ENCODE peak calls at places on chromosome 11, in five cellular contexts. One of them, this sample, is unnamed.

GRCh38 chr11:8080674-8081590 is at the start of gene TUB:
- DNase-seq in endothelial cell: peak
- DNase-seq in HuH-7.5: peak
- DNase-seq in AG08395: peak
- DNase-seq in HEK293T: peak
- DNase-seq in this sample: no peak

GRCh38 chr11:8025123-8025522 is 38.0 kb downstream of the EIF3F start:
- DNase-seq in endothelial cell: no peak
- DNase-seq in HuH-7.5: no peak
- DNase-seq in AG08395: no peak
- DNase-seq in HEK293T: no peak
- DNase-seq in this sample: no peak

GRCh38 chr11:130802567-130802966 is 113.7 kb downstream of the SNX19 start:
- DNase-seq in endothelial cell: no peak
- DNase-seq in HuH-7.5: no peak
- DNase-seq in AG08395: no peak
- DNase-seq in HEK293T: no peak
- DNase-seq in this sample: no peak

GRCh38 chr11:67090717-67091116 is 28.3 kb upstream of the KDM2A start:
- DNase-seq in endothelial cell: no peak
- DNase-seq in HuH-7.5: no peak
- DNase-seq in AG08395: no peak
- DNase-seq in HEK293T: no peak
- DNase-seq in this sample: no peak

GRCh38 chr11:28472904-28473303 is 364.7 kb downstream of the METTL15 start:
- DNase-seq in endothelial cell: no peak
- DNase-seq in HuH-7.5: no peak
- DNase-seq in AG08395: no peak
- DNase-seq in HEK293T: no peak
- DNase-seq in this sample: no peak

GRCh38 chr11:65425971-65426838 is 3.6 kb downstream of the NEAT1 start:
- DNase-seq in endothelial cell: no peak
- DNase-seq in HuH-7.5: no peak
- DNase-seq in AG08395: no peak
- DNase-seq in HEK293T: no peak
- DNase-seq in this sample: no peak

GRCh38 chr11:105937331-105937730 is 84.7 kb downstream of the MSANTD4 start:
- DNase-seq in endothelial cell: no peak
- DNase-seq in HuH-7.5: no peak
- DNase-seq in AG08395: peak
- DNase-seq in HEK293T: no peak
- DNase-seq in this sample: no peak

GRCh38 chr11:120198403-120198786 is 12.4 kb upstream of the OAF start:
- DNase-seq in endothelial cell: no peak
- DNase-seq in HuH-7.5: no peak
- DNase-seq in AG08395: no peak
- DNase-seq in HEK293T: no peak
- DNase-seq in this sample: no peak

GRCh38 chr11:73358071-73358470 is 18.1 kb upstream of the RELT start:
- DNase-seq in endothelial cell: no peak
- DNase-seq in HuH-7.5: no peak
- DNase-seq in AG08395: no peak
- DNase-seq in HEK293T: no peak
- DNase-seq in this sample: no peak

This sample was measured in smooth muscle cell of the brain vasculature.